ENCODE peak calls at places on chromosomes 12 and 14, in six cellular contexts. S is GM23248, H is GM23338, A is neural progenitor cell, K is PC-3, T is hepatocyte. X is an unnamed sample.

GRCh38 chr12:131834798-131835615 is 6.8 kb downstream of the MMP17 start:
- DNase-seq in S (no peak), H (no peak), A (no peak), K (peak; percentile 36), T (peak; percentile 9), X (no peak)

GRCh38 chr14:92529895-92530294 is 16.3 kb downstream of the RIN3 start:
- DNase-seq in S (no peak), H (no peak), A (no peak), K (peak; percentile 18), T (no peak), X (no peak)

GRCh38 chr14:26525057-26525456 is 72.8 kb downstream of the NOVA1 start:
- DNase-seq in S (peak; percentile 7), H (no peak), A (no peak), K (no peak), T (no peak), X (no peak)

GRCh38 chr14:76011959-76012802 is 26.6 kb downstream of the IFT43 start:
- DNase-seq in S (no peak), H (peak; percentile 42), A (peak; percentile 3), K (no peak), T (no peak), X (no peak)

GRCh38 chr14:95308073-95308472 is 11.6 kb downstream of the CLMN start:
- DNase-seq in S (no peak), H (no peak), A (no peak), K (no peak), T (no peak), X (no peak)

GRCh38 chr14:36553650-36554260 is 28.7 kb downstream of the NKX2-8 start:
- DNase-seq in S (peak; percentile 73), H (peak; percentile 77), A (peak; percentile 66), K (peak; percentile 72), T (peak; percentile 72), X (peak; percentile 59)

GRCh38 chr12:88993655-88994054 is 358.6 kb downstream of the DUSP6 start:
- DNase-seq in S (peak; percentile 77), H (peak; percentile 65), A (peak; percentile 53), K (peak; percentile 80), T (peak; percentile 53), X (peak; percentile 12)

GRCh38 chr12:74665690-74666089 is 128.1 kb downstream of the ATXN7L3B start:
- DNase-seq in S (no peak), H (no peak), A (no peak), K (no peak), T (no peak), X (no peak)

DNA sequence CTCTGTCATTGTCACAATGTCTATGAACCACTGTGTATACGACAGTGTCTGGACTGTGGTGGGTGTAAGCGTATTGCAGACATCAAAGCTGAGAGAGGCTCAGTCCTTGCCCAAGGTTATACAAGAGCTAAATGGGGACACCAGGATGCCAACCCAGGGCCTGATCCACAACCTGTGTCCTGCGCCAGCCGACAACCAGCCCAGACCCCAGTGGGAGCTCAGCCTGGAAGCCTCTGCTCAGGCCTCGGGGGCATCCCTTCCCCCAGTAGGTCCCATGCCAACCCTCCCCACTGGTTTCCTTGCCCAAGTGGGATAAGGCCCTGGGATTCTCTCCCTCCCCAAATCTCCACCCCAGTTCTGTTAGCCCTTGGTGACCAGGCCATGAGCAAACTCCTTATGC is 54.3 kb downstream of the LTBP2 start:
- DNase-seq in S (no peak), H (no peak), A (no peak), K (no peak), T (no peak), X (no peak)
- H3K27ac ChIP-seq in S (no peak overlapping the region), H (no peak overlapping the region), A (no peak overlapping the region), K (no peak overlapping the region), T (no peak overlapping the region), X (no peak overlapping the region)

DNA sequence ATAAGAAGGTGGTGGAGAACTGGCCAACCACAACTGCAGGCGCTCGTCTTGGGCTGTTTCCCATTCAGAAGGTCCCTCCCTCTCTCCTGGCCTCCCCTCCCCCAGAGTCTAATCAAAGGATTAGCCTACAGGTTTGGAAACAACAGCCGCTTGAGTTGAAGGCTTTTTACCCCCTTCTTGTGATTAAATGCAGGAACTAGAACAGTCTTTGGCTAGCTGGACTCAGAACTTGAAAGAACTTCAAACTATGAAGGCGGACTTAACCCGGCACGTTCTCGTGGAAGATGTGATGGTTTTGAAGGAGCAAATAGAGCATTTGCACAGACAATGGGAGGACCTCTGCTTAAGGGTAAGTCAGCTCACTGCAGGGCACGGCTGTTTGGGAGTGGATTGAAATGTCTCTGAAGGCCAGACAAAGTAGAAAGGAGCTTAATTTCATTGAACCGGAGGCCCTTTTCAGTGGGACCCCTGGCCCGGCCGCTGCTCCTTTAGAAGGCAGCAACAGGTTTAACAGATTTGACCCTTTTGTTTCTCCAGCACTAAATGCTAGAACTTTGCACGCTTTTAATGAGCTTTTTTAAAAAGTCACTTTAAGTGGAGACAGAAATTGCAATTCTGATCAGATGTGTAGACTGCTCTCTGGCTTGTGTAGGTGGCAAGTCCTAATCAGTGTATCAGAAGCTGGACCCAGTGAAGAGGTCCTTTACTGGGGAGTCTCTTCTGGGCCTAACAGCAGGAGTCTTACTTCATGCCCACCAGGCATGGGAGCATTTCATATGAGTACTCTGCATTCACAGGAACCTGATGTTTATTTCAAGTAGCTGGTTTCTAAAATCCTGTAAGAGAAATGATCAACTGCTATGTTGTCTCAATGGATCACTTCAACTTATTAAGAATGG is 107.7 kb downstream of the ESR2 start:
- DNase-seq in S (no peak), H (peak; percentile 81), A (peak; percentile 85), K (no peak), T (no peak), X (no peak)
- H3K4me3 ChIP-seq in S (no peak overlapping the region), H (peak overlapping the region; percentile 55), A (peak overlapping the region; percentile 34), K (no peak overlapping the region), T (no peak overlapping the region), X (no peak overlapping the region)

GRCh38 chr14:103714063-103714724 is 1.1 kb downstream of the XRCC3 start:
- DNase-seq in S (peak; percentile 44), H (no peak), A (no peak), K (no peak), T (no peak), X (peak; percentile 29)

GRCh38 chr14:103711516-103712431 is 3.5 kb downstream of the XRCC3 start:
- DNase-seq in S (peak; percentile 41), H (no peak), A (no peak), K (peak; percentile 56), T (no peak), X (no peak)

GRCh38 chr14:103713304-103714062 is 1.8 kb downstream of the XRCC3 start:
- DNase-seq in S (peak; percentile 44), H (no peak), A (no peak), K (no peak), T (no peak), X (peak; percentile 24)

GRCh38 chr14:103710771-103711392 is 4.4 kb downstream of the XRCC3 start:
- DNase-seq in S (no peak), H (no peak), A (no peak), K (peak; percentile 31), T (no peak), X (no peak)

GRCh38 chr14:103712633-103713247 is 2.5 kb downstream of the XRCC3 start:
- DNase-seq in S (no peak), H (no peak), A (no peak), K (no peak), T (no peak), X (no peak)
- TF ChIP-seq EZH2phosphoT487 in S (no peak), H (no peak), A (no peak), K (no peak), T (no peak), X (no peak)

GRCh38 chr14:24298892-24299254 is 707 bp downstream of the DHRS1 start:
- DNase-seq in S (peak; percentile 94), H (peak; percentile 30), A (no peak), K (peak; percentile 87), T (peak; percentile 58), X (no peak)

GRCh38 chr14:24293525-24293924 is 6.1 kb downstream of the DHRS1 start:
- DNase-seq in S (no peak), H (no peak), A (no peak), K (no peak), T (no peak), X (no peak)

GRCh38 chr14:24297190-24297964 is 2.2 kb downstream of the DHRS1 start:
- DNase-seq in S (peak; percentile 38), H (peak; percentile 84), A (peak; percentile 59), K (peak; percentile 76), T (peak; percentile 58), X (peak; percentile 24)

GRCh38 chr14:24299255-24300191 is at the start of the genes DHRS1 and NOP9:
- DNase-seq in S (peak; percentile 94), H (peak; percentile 96), A (peak; percentile 96), K (peak; percentile 95), T (peak; percentile 96), X (peak; percentile 94)

GRCh38 chr14:24296341-24297157 is 3.0 kb downstream of the DHRS1 start:
- DNase-seq in S (peak; percentile 94), H (peak; percentile 84), A (peak; percentile 75), K (peak; percentile 86), T (peak; percentile 87), X (peak; percentile 76)
- H3K27ac ChIP-seq in S (peak overlapping the region; percentile 38), H (no peak overlapping the region), A (no peak overlapping the region), K (no peak overlapping the region), T (peak overlapping the region; percentile 52), X (no peak overlapping the region)

DNA sequence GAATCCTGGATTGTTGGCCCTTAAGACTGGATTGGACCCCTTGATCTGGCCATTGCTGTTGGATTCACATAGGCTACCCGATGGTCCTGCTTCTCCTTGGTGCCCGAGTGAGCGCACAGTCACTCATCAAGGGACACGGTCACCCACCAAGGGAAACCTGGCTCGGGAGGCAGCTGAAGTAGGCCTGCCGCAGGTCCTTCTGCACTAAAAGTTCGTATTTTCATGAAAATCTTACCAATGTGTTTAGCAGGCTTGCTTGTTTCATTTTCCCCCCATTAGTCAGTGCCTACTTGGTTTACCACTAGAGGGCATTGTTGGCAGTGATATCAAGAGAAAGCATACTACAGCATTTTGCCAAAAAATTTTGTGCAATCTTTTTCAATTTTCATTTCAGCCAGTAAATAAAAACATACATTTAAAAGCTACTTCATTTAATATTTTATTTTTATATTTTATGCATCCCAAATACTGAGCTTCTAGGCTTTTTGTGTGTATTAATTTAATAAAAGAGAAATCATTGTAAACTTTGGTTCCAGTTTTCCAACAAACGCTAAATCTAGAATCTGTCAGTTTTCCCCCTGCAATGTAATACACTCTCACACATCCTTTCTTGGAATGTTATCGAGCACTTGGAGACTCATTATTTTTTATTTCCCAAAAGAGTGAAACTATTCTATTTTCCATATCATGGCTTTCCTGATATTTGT is 116.7 kb downstream of the LMNTD1 start:
- DNase-seq in S (peak; percentile 88), H (peak; percentile 86), A (peak; percentile 79), K (peak; percentile 84), T (peak; percentile 85), X (peak; percentile 77)
- H3K4me3 ChIP-seq in S (peak overlapping the region; percentile 68), H (no peak overlapping the region), A (no peak overlapping the region), K (peak overlapping the region; percentile 82), T (no peak overlapping the region), X (no peak overlapping the region)

DNA sequence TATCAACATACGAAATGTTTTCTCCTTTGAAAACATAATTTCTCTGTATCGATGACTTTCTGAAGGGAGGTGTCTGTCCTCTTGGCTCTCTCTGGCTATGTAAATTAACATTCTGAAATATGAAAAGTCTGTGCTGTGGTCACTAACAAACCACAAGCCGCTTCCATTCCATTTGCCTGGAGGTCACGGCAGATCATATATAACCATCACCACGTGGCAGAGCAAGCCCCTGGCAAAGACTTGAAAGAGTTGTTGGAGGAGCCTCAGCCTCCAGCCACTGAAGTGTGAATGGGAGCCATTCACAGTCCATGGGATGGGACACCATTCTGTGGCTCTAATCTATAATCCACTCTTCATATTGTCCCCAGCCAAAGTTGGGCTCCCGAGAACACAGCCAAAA is 39.6 kb downstream of the CDKL1 start:
- DNase-seq in S (no peak), H (no peak), A (no peak), K (no peak), T (no peak), X (no peak)
- TF ChIP-seq EZH2phosphoT487 in S (no peak), H (no peak), A (no peak), K (no peak), T (no peak), X (no peak)

X was measured in OCI-LY7.